ENCODE peak calls at places on chromosomes 5 and 9, in six cellular contexts. One of them, this sample, is unnamed.

GRCh38 chr5:72133212-72133990 is 26.1 kb downstream of the MAP1B start:
- DNase-seq in mammary epithelial cell: peak
- DNase-seq in A549: no peak
- DNase-seq in GM06990: no peak
- DNase-seq in fibroblast of lung: peak
- DNase-seq in PC-3: peak
- DNase-seq in this sample: no peak

GRCh38 chr9:89978185-89978584 is 373.4 kb downstream of the GADD45G start:
- DNase-seq in mammary epithelial cell: no peak
- DNase-seq in A549: peak
- DNase-seq in GM06990: no peak
- DNase-seq in fibroblast of lung: no peak
- DNase-seq in PC-3: peak
- DNase-seq in this sample: no peak

GRCh38 chr5:91311697-91312501 is 71.2 kb downstream of the ARRDC3 start:
- DNase-seq in mammary epithelial cell: peak
- DNase-seq in A549: peak
- DNase-seq in GM06990: peak
- DNase-seq in fibroblast of lung: peak
- DNase-seq in PC-3: peak
- DNase-seq in this sample: peak

GRCh38 chr9:114259800-114260523 is 62.9 kb upstream of the ORM1 start:
- DNase-seq in mammary epithelial cell: no peak
- DNase-seq in A549: no peak
- DNase-seq in GM06990: no peak
- DNase-seq in fibroblast of lung: no peak
- DNase-seq in PC-3: no peak
- DNase-seq in this sample: no peak

GRCh38 chr5:120655828-120656435 is 191.8 kb downstream of the PRR16 start:
- DNase-seq in mammary epithelial cell: peak
- DNase-seq in A549: peak
- DNase-seq in GM06990: no peak
- DNase-seq in fibroblast of lung: peak
- DNase-seq in PC-3: peak
- DNase-seq in this sample: no peak

GRCh38 chr5:639584-640213 is 27.6 kb downstream of the CEP72 start:
- DNase-seq in mammary epithelial cell: no peak
- DNase-seq in A549: no peak
- DNase-seq in GM06990: no peak
- DNase-seq in fibroblast of lung: no peak
- DNase-seq in PC-3: no peak
- DNase-seq in this sample: no peak

GRCh38 chr5:105506692-105507277 is 1944.2 kb upstream of the NUDT12 start:
- DNase-seq in mammary epithelial cell: no peak
- DNase-seq in A549: no peak
- DNase-seq in GM06990: no peak
- DNase-seq in fibroblast of lung: no peak
- DNase-seq in PC-3: peak
- DNase-seq in this sample: no peak

GRCh38 chr9:92405770-92406169 is 1.4 kb upstream of the OGN start:
- DNase-seq in mammary epithelial cell: no peak
- DNase-seq in A549: no peak
- DNase-seq in GM06990: no peak
- DNase-seq in fibroblast of lung: no peak
- DNase-seq in PC-3: no peak
- DNase-seq in this sample: no peak

GRCh38 chr9:117795271-117795670 is 91.1 kb downstream of the TLR4 start:
- DNase-seq in mammary epithelial cell: no peak
- DNase-seq in A549: no peak
- DNase-seq in GM06990: no peak
- DNase-seq in fibroblast of lung: no peak
- DNase-seq in PC-3: no peak
- DNase-seq in this sample: no peak

GRCh38 chr9:128969491-128969890 is 22.0 kb downstream of the NUP188 start:
- DNase-seq in mammary epithelial cell: no peak
- DNase-seq in A549: no peak
- DNase-seq in GM06990: no peak
- DNase-seq in fibroblast of lung: peak
- DNase-seq in PC-3: no peak
- DNase-seq in this sample: no peak

GRCh38 chr9:78366827-78367226 is 69.9 kb downstream of the PSAT1 start:
- DNase-seq in mammary epithelial cell: no peak
- DNase-seq in A549: no peak
- DNase-seq in GM06990: no peak
- DNase-seq in fibroblast of lung: peak
- DNase-seq in PC-3: no peak
- DNase-seq in this sample: no peak

GRCh38 chr5:151825445-151825844 is 53.7 kb downstream of the G3BP1 start:
- DNase-seq in mammary epithelial cell: peak
- DNase-seq in A549: peak
- DNase-seq in GM06990: no peak
- DNase-seq in fibroblast of lung: peak
- DNase-seq in PC-3: peak
- DNase-seq in this sample: peak

GRCh38 chr5:67094476-67095300 is 101.9 kb downstream of the CD180 start:
- DNase-seq in mammary epithelial cell: peak
- DNase-seq in A549: no peak
- DNase-seq in GM06990: no peak
- DNase-seq in fibroblast of lung: peak
- DNase-seq in PC-3: no peak
- DNase-seq in this sample: peak

GRCh38 chr5:166285385-166285784 is 2006.1 kb upstream of the WWC1 start:
- DNase-seq in mammary epithelial cell: no peak
- DNase-seq in A549: no peak
- DNase-seq in GM06990: no peak
- DNase-seq in fibroblast of lung: no peak
- DNase-seq in PC-3: no peak
- DNase-seq in this sample: no peak

GRCh38 chr5:122436615-122437014 is 124.6 kb downstream of the SNCAIP start:
- DNase-seq in mammary epithelial cell: no peak
- DNase-seq in A549: no peak
- DNase-seq in GM06990: no peak
- DNase-seq in fibroblast of lung: no peak
- DNase-seq in PC-3: no peak
- DNase-seq in this sample: no peak

GRCh38 chr5:1019001-1019651 is 10.5 kb downstream of the NKD2 start:
- DNase-seq in mammary epithelial cell: no peak
- DNase-seq in A549: no peak
- DNase-seq in GM06990: no peak
- DNase-seq in fibroblast of lung: no peak
- DNase-seq in PC-3: no peak
- DNase-seq in this sample: no peak

GRCh38 chr5:7585807-7586206 is 189.9 kb downstream of the ADCY2 start:
- DNase-seq in mammary epithelial cell: no peak
- DNase-seq in A549: no peak
- DNase-seq in GM06990: no peak
- DNase-seq in fibroblast of lung: no peak
- DNase-seq in PC-3: no peak
- DNase-seq in this sample: no peak

GRCh38 chr5:72101828-72102227 is 5.4 kb upstream of the MAP1B start:
- DNase-seq in mammary epithelial cell: peak
- DNase-seq in A549: no peak
- DNase-seq in GM06990: no peak
- DNase-seq in fibroblast of lung: peak
- DNase-seq in PC-3: peak
- DNase-seq in this sample: no peak

GRCh38 chr5:115815693-115816225 is 700 bp downstream of the CDO1 start:
- DNase-seq in mammary epithelial cell: no peak
- DNase-seq in A549: no peak
- DNase-seq in GM06990: peak
- DNase-seq in fibroblast of lung: no peak
- DNase-seq in PC-3: no peak
- DNase-seq in this sample: no peak

GRCh38 chr9:120110520-120110919 is 469.4 kb downstream of the CDK5RAP2 start:
- DNase-seq in mammary epithelial cell: no peak
- DNase-seq in A549: no peak
- DNase-seq in GM06990: no peak
- DNase-seq in fibroblast of lung: no peak
- DNase-seq in PC-3: no peak
- DNase-seq in this sample: no peak

GRCh38 chr9:7439355-7439978 is 360.1 kb downstream of the DMAC1 start:
- DNase-seq in mammary epithelial cell: peak
- DNase-seq in A549: no peak
- DNase-seq in GM06990: no peak
- DNase-seq in fibroblast of lung: peak
- DNase-seq in PC-3: peak
- DNase-seq in this sample: peak

GRCh38 chr9:99437145-99437544 is 215.1 kb downstream of the SEC61B start:
- DNase-seq in mammary epithelial cell: no peak
- DNase-seq in A549: no peak
- DNase-seq in GM06990: no peak
- DNase-seq in fibroblast of lung: no peak
- DNase-seq in PC-3: no peak
- DNase-seq in this sample: no peak

GRCh38 chr5:151030377-151030776 is 10.0 kb downstream of the GPX3 start:
- DNase-seq in mammary epithelial cell: no peak
- DNase-seq in A549: no peak
- DNase-seq in GM06990: no peak
- DNase-seq in fibroblast of lung: no peak
- DNase-seq in PC-3: no peak
- DNase-seq in this sample: no peak

GRCh38 chr5:66337827-66338226 is 193.7 kb downstream of the SREK1 start:
- DNase-seq in mammary epithelial cell: no peak
- DNase-seq in A549: no peak
- DNase-seq in GM06990: no peak
- DNase-seq in fibroblast of lung: no peak
- DNase-seq in PC-3: no peak
- DNase-seq in this sample: no peak

GRCh38 chr9:115263731-115264130 is 145.8 kb upstream of the TNC start:
- DNase-seq in mammary epithelial cell: peak
- DNase-seq in A549: no peak
- DNase-seq in GM06990: no peak
- DNase-seq in fibroblast of lung: peak
- DNase-seq in PC-3: no peak
- DNase-seq in this sample: no peak

GRCh38 chr5:149063017-149063687 is at the start of gene SH3TC2:
- DNase-seq in mammary epithelial cell: peak
- DNase-seq in A549: peak
- DNase-seq in GM06990: no peak
- DNase-seq in fibroblast of lung: peak
- DNase-seq in PC-3: peak
- DNase-seq in this sample: no peak

GRCh38 chr9:79129865-79130480 is 441.8 kb upstream of the TLE4 start:
- DNase-seq in mammary epithelial cell: peak
- DNase-seq in A549: peak
- DNase-seq in GM06990: no peak
- DNase-seq in fibroblast of lung: peak
- DNase-seq in PC-3: peak
- DNase-seq in this sample: no peak

GRCh38 chr5:78624011-78624541 is 24.5 kb downstream of the LHFPL2 start:
- DNase-seq in mammary epithelial cell: no peak
- DNase-seq in A549: no peak
- DNase-seq in GM06990: no peak
- DNase-seq in fibroblast of lung: peak
- DNase-seq in PC-3: no peak
- DNase-seq in this sample: no peak

GRCh38 chr5:176547811-176548210 is 1.3 kb upstream of the CDHR2 start:
- DNase-seq in mammary epithelial cell: peak
- DNase-seq in A549: no peak
- DNase-seq in GM06990: no peak
- DNase-seq in fibroblast of lung: no peak
- DNase-seq in PC-3: peak
- DNase-seq in this sample: no peak

GRCh38 chr9:131587906-131588305 is 42.6 kb downstream of the PRRT1B start:
- DNase-seq in mammary epithelial cell: no peak
- DNase-seq in A549: no peak
- DNase-seq in GM06990: no peak
- DNase-seq in fibroblast of lung: no peak
- DNase-seq in PC-3: no peak
- DNase-seq in this sample: no peak

GRCh38 chr9:93447642-93448041 is 3.8 kb upstream of the FAM120A start:
- DNase-seq in mammary epithelial cell: no peak
- DNase-seq in A549: no peak
- DNase-seq in GM06990: no peak
- DNase-seq in fibroblast of lung: no peak
- DNase-seq in PC-3: no peak
- DNase-seq in this sample: no peak

GRCh38 chr5:138132543-138132942 is 6.7 kb downstream of the NME5 start:
- DNase-seq in mammary epithelial cell: no peak
- DNase-seq in A549: no peak
- DNase-seq in GM06990: no peak
- DNase-seq in fibroblast of lung: no peak
- DNase-seq in PC-3: no peak
- DNase-seq in this sample: no peak
- H3K4me3 ChIP-seq in mammary epithelial cell: no peak
- H3K4me3 ChIP-seq in A549: peak
- H3K4me3 ChIP-seq in GM06990: no peak
- H3K4me3 ChIP-seq in fibroblast of lung: peak
- H3K4me3 ChIP-seq in PC-3: no peak
- H3K4me3 ChIP-seq in this sample: no peak

DNA sequence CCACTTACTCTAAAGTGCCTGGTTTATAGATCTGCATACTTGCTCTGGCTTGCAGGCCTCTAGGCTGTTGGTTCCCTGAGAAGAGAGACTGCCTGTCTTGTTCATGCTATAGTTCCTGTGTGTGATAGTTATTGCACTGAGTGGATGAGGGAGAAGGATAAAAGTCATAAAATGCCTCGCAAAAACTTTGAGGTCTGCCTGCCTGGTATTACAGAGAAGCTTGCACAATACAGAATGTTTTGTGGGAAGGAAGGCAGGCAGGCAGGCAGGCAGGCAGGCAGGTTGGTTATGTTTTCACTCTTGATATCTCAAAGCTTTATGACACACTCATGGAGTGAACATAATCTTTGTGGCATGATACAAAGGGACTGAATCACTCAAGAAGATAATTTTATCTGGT is 287.1 kb downstream of the SLIT3 start:
- DNase-seq in mammary epithelial cell: peak
- DNase-seq in A549: no peak
- DNase-seq in GM06990: no peak
- DNase-seq in fibroblast of lung: peak
- DNase-seq in PC-3: peak
- DNase-seq in this sample: no peak
- H3K4me3 ChIP-seq in mammary epithelial cell: no peak
- H3K4me3 ChIP-seq in A549: no peak
- H3K4me3 ChIP-seq in GM06990: no peak
- H3K4me3 ChIP-seq in fibroblast of lung: no peak
- H3K4me3 ChIP-seq in PC-3: no peak
- H3K4me3 ChIP-seq in this sample: no peak

GRCh38 chr5:154647760-154648143 is 107.4 kb upstream of the LARP1 start:
- DNase-seq in mammary epithelial cell: no peak
- DNase-seq in A549: no peak
- DNase-seq in GM06990: no peak
- DNase-seq in fibroblast of lung: no peak
- DNase-seq in PC-3: no peak
- DNase-seq in this sample: no peak
- H3K4me3 ChIP-seq in mammary epithelial cell: no peak
- H3K4me3 ChIP-seq in A549: no peak
- H3K4me3 ChIP-seq in GM06990: no peak
- H3K4me3 ChIP-seq in fibroblast of lung: no peak
- H3K4me3 ChIP-seq in PC-3: peak
- H3K4me3 ChIP-seq in this sample: no peak

DNA sequence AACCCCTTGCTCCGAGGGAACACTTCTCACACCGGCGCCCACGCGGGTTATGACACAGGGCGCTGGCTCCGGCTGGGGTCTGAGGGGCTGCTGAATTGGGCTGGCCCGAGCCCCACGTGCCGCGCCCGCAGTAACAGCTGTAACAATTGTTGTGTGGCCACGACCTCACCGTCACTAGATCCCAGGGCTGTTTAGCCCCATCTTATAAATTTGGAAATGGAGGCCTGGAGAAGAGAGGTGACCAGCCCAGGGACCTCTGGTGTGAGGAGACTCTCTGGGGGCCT is 2.0 kb downstream of the EGFL7 start:
- DNase-seq in mammary epithelial cell: no peak
- DNase-seq in A549: no peak
- DNase-seq in GM06990: no peak
- DNase-seq in fibroblast of lung: no peak
- DNase-seq in PC-3: no peak
- DNase-seq in this sample: no peak
- H3K4me3 ChIP-seq in mammary epithelial cell: no peak
- H3K4me3 ChIP-seq in A549: peak
- H3K4me3 ChIP-seq in GM06990: no peak
- H3K4me3 ChIP-seq in fibroblast of lung: no peak
- H3K4me3 ChIP-seq in PC-3: no peak
- H3K4me3 ChIP-seq in this sample: no peak

This sample was measured in HFF-Myc.